ENCODE peak calls at places on chromosomes 7 and 10, in four cellular contexts. I is WTC11, P is HepG2, Q is GM12878. B is an unnamed sample.

GRCh38 chr7:17773289-17773626 is 167.0 kb downstream of the SNX13 start:
- DNase-seq in I (no peak), P (peak; percentile 70), Q (no peak), B (no peak)

GRCh38 chr10:50438049-50438936 is 185.5 kb downstream of the SGMS1 start:
- DNase-seq in I (no peak), P (no peak), Q (no peak), B (no peak)

GRCh38 chr10:129417882-129418281 is 49.2 kb upstream of the MGMT start:
- DNase-seq in I (no peak), P (no peak), Q (no peak), B (no peak)

GRCh38 chr10:127337801-127338200 is 141.4 kb upstream of the INSYN2A start:
- DNase-seq in I (no peak), P (no peak), Q (no peak), B (no peak)

GRCh38 chr10:69881202-69881601 is 79.5 kb downstream of the COL13A1 start:
- DNase-seq in I (no peak), P (no peak), Q (no peak), B (no peak)

GRCh38 chr10:30527623-30528426 is 93.8 kb downstream of the MAP3K8 start:
- DNase-seq in I (no peak), P (peak; percentile 84), Q (no peak), B (peak; percentile 28)

GRCh38 chr7:45623740-45624391 is 49.7 kb downstream of the ADCY1 start:
- DNase-seq in I (no peak), P (no peak), Q (no peak), B (no peak)

GRCh38 chr7:142872106-142872675 is 13.4 kb downstream of the TRPV6 start:
- DNase-seq in I (no peak), P (no peak), Q (no peak), B (no peak)

GRCh38 chr7:130723784-130724183 is 10.2 kb downstream of the KLF14 start:
- DNase-seq in I (no peak), P (no peak), Q (no peak), B (no peak)

GRCh38 chr10:7605565-7606295 is 61.0 kb downstream of the ITIH5 start:
- DNase-seq in I (no peak), P (no peak), Q (no peak), B (no peak)

GRCh38 chr7:3301831-3302618 is 973 bp downstream of the SDK1 start:
- DNase-seq in I (peak; percentile 43), P (peak; percentile 18), Q (no peak), B (peak; percentile 9)

GRCh38 chr7:20217193-20217948 is at the start of gene MACC1:
- DNase-seq in I (peak; percentile 83), P (no peak), Q (peak; percentile 96), B (peak; percentile 91)

GRCh38 chr10:72097448-72098300 is 9.3 kb upstream of the SPOCK2 start:
- DNase-seq in I (no peak), P (peak; percentile 98), Q (no peak), B (peak; percentile 81)

GRCh38 chr7:140249036-140249806 is 72.4 kb upstream of the KDM7A start:
- DNase-seq in I (no peak), P (peak; percentile 95), Q (no peak), B (no peak)

GRCh38 chr10:115977855-115978254 is 295.2 kb downstream of the GFRA1 start:
- DNase-seq in I (no peak), P (no peak), Q (no peak), B (no peak)

GRCh38 chr7:22137026-22137425 is 191.3 kb upstream of the CDCA7L start:
- DNase-seq in I (no peak), P (no peak), Q (no peak), B (no peak)

GRCh38 chr10:71766717-71767419 is 6.5 kb downstream of the VSIR start:
- DNase-seq in I (no peak), P (peak; percentile 92), Q (no peak), B (peak; percentile 76)

GRCh38 chr7:131687296-131687695 is 130.9 kb upstream of the PODXL start:
- DNase-seq in I (no peak), P (no peak), Q (no peak), B (no peak)

GRCh38 chr7:118285358-118285757 is 60.9 kb downstream of the ANKRD7 start:
- DNase-seq in I (no peak), P (no peak), Q (no peak), B (no peak)

GRCh38 chr10:19977097-19977521 is 160.9 kb downstream of the PLXDC2 start:
- DNase-seq in I (no peak), P (no peak), Q (no peak), B (no peak)

GRCh38 chr7:85191383-85191782 is 4.5 kb upstream of the SEMA3D start:
- DNase-seq in I (no peak), P (no peak), Q (no peak), B (no peak)

GRCh38 chr10:21527634-21528451 is 2.4 kb upstream of the SKIDA1 start:
- DNase-seq in I (no peak), P (no peak), Q (no peak), B (no peak)

GRCh38 chr10:46236537-46236887 is 50.3 kb upstream of the ANTXRL start:
- DNase-seq in I (no peak), P (no peak), Q (no peak), B (no peak)
- TF ChIP-seq TCF7 in I (no peak), P (no peak), Q (no peak), B (no peak)

DNA sequence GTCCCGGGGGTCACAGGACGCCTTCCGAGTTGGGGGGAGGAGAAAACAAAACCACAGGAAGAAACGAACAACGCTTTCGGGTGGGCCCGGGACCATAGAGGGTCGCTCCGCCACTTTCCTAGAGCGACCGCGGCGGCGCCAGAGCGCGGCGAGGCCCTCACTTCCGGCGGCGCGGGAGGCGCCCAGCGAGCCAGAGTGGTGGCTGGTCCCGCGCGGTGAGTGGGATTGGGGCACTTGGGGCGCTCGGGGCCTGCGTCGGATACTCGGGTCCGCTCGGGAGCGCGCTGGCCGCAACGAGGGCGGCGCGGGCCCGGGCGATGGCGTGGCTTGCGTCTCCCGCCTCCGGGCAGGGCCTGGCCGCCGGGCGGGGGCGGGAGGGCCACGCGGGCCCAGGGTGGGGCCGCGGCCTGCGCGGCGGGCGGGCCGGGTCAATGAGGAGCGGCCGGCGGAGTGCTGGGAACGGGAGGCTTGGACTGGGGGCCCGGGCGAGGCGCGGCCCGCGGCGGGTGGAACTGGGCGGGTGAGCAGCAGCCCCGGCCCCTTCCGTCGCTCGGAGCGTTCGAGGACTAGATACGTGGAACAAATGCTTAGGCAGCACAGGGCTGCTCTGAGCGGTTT is at the start of gene ZNF22:
- DNase-seq in I (peak; percentile 70), P (no peak), Q (no peak), B (peak; percentile 94)
- TF ChIP-seq TCF7 in I (no peak), P (no peak), Q (no peak), B (no peak)

GRCh38 chr7:108634535-108634934 is 64.9 kb downstream of the DNAJB9 start:
- DNase-seq in I (no peak), P (no peak), Q (no peak), B (no peak)

DNA sequence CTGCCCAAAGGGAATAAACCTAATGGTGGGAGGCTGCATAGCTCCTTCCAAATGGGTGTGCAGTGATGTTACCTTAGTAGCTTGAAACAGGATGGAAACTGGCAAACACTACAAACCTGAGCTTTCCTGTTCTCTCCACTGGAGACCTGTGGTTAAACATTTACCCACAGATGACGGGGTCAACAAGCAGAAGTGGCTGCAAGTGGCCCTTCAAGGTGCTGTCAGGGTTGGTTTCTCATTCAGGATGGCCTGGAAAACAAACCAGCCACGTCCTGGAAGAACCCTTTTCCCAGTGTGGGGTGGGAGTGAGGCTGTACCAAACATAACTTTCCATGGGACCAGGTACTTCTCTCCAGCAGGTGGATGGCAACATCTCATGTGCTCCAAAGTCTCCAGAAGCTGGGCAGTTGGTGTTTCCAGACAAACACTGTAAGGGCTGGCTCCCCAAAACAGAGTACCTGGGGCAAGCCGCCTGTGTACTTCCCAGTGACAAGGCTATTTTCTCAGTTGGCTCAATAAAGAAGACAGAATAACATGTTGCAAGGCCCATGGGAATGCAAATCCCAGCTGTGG is 67.5 kb downstream of the DNAJB9 start:
- DNase-seq in I (no peak), P (no peak), Q (no peak), B (no peak)
- TF ChIP-seq TCF7 in I (no peak), P (no peak), Q (no peak), B (no peak)

DNA sequence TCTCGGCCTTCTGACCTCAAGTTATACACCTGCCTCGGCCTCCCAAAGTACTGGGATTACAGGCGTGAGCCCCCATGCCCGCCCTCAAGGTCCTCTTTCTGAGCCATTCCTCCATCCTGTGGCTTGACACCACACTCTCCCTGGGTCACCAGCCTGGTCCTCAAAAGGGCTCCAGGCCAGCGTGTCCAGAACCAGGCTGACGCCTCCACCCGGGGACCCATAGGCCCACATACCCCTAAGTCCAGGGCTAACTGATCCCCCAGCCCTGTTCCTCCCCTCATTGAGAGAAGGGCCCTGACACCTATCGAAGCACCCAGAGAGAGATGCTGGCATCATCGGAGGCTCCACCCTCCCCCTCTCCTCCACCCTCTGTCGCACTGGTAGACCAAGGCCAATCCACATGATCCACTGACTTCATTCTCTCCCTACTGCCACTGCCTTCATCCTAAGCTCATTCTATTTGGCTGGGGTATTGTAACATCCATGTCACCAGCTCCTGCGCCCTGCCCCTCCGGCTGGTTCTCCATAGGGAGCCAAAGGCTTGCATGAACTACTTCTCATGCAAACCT is 46.7 kb downstream of the TMEM270 start:
- DNase-seq in I (no peak), P (no peak), Q (no peak), B (no peak)
- TF ChIP-seq TCF7 in I (no peak), P (no peak), Q (no peak), B (no peak)

GRCh38 chr10:114301177-114301576 is 62.1 kb downstream of the VWA2 start:
- DNase-seq in I (no peak), P (no peak), Q (no peak), B (peak; percentile 7)

GRCh38 chr10:114300036-114300645 is 61.1 kb downstream of the VWA2 start:
- DNase-seq in I (no peak), P (no peak), Q (no peak), B (no peak)

GRCh38 chr10:114294549-114294948 is 55.5 kb downstream of the VWA2 start:
- DNase-seq in I (no peak), P (no peak), Q (no peak), B (no peak)

GRCh38 chr10:114295393-114295792 is 56.3 kb downstream of the VWA2 start:
- DNase-seq in I (no peak), P (no peak), Q (no peak), B (no peak)

GRCh38 chr10:114297136-114297705 is 58.2 kb downstream of the VWA2 start:
- DNase-seq in I (no peak), P (no peak), Q (no peak), B (no peak)
- TF ChIP-seq TCF7 in I (no peak), P (no peak), Q (no peak), B (no peak)

DNA sequence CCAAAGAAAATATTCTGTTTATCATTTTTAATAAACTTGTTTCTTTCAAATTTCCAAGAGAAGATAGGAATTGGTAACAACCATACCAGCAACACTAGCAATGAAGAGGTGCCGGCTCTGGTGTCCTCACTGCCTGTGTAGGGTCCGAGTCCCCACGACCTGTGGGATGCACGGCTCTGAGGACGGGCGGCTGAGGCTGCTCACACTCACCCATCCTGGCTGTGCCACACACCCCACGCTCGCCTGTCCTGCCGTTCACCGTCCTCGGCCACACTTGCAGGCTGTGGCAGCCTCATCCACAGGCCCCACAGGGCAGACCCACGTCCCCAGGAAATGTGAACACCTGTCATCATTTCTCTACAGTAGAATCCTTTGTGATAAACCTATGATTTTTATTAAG is 48.2 kb upstream of the DPYSL4 start:
- DNase-seq in I (peak; percentile 5), P (no peak), Q (no peak), B (no peak)
- TF ChIP-seq TCF7 in I (no peak), P (no peak), Q (no peak), B (no peak)